ENCODE peak calls at places on chromosomes 12 and 14, in six cellular contexts. R is HCT116; S is CD8-positive, alpha-beta T cell; U is adrenal gland; D is GM23248; Z is aorta. B is an unnamed sample. For H3K9me3, the result is how much of the 10 kb centered on the place peaks cover.

GRCh38 chr12:91931110-91931509 is 214.5 kb downstream of the BTG1 start:
- DNase-seq in R (no peak), S (no peak), U (no peak), D (peak), Z (no peak), B (peak)

GRCh38 chr14:104973215-104974145 is 4.7 kb downstream of the AHNAK2 start:
- DNase-seq in R (peak), S (no peak), U (peak), D (peak), Z (peak), B (peak)

GRCh38 chr14:99755629-99756603 is 37.3 kb upstream of the EML1 start:
- DNase-seq in R (no peak), S (no peak), U (peak), D (peak), Z (peak), B (peak)

GRCh38 chr14:105931808-105932483 is 405.6 kb downstream of the TMEM121 start:
- DNase-seq in R (no peak), S (no peak), U (no peak), D (no peak), Z (no peak), B (no peak)

GRCh38 chr12:50985322-50985721 is 33.0 kb downstream of the HIGD1C start:
- DNase-seq in R (peak), S (no peak), U (peak), D (peak), Z (no peak), B (peak)

GRCh38 chr14:41498959-41499358 is 107.7 kb upstream of the LRFN5 start:
- DNase-seq in R (no peak), S (no peak), U (no peak), D (peak), Z (no peak), B (no peak)

GRCh38 chr14:78414172-78414571 is 244.0 kb downstream of the NRXN3 start:
- DNase-seq in R (no peak), S (no peak), U (no peak), D (no peak), Z (no peak), B (peak)

GRCh38 chr12:124862768-124863408 is 776 bp downstream of the SCARB1 start:
- DNase-seq in R (no peak), S (no peak), U (no peak), D (peak), Z (no peak), B (peak)

GRCh38 chr14:71344506-71344905 is 437.2 kb downstream of the PCNX1 start:
- DNase-seq in R (no peak), S (no peak), U (no peak), D (no peak), Z (no peak), B (no peak)

GRCh38 chr14:102089621-102090343 is 2.9 kb upstream of the HSP90AA1 start:
- DNase-seq in R (no peak), S (no peak), U (no peak), D (no peak), Z (no peak), B (no peak)

GRCh38 chr12:5789469-5789968 is 155.5 kb downstream of the ANO2 start:
- DNase-seq in R (no peak), S (no peak), U (no peak), D (no peak), Z (no peak), B (no peak)

GRCh38 chr12:113152835-113153814 is 3.6 kb downstream of the CFAP73 start:
- DNase-seq in R (peak), S (peak), U (peak), D (peak), Z (peak), B (peak)

GRCh38 chr12:65334534-65334933 is 56.1 kb downstream of the MSRB3 start:
- DNase-seq in R (no peak), S (no peak), U (no peak), D (peak), Z (no peak), B (no peak)

GRCh38 chr12:126425264-126425663 is 1360.0 kb downstream of the AACS start:
- DNase-seq in R (no peak), S (no peak), U (no peak), D (no peak), Z (no peak), B (no peak)

GRCh38 chr12:126430921-126431320 is 1365.7 kb downstream of the AACS start:
- DNase-seq in R (no peak), S (no peak), U (no peak), D (no peak), Z (no peak), B (no peak)

GRCh38 chr12:126432780-126433179 is 1367.5 kb downstream of the AACS start:
- DNase-seq in R (no peak), S (no peak), U (no peak), D (no peak), Z (no peak), B (no peak)

GRCh38 chr12:126424696-126425095 is 1359.5 kb downstream of the AACS start:
- DNase-seq in R (no peak), S (no peak), U (no peak), D (no peak), Z (no peak), B (no peak)

DNA sequence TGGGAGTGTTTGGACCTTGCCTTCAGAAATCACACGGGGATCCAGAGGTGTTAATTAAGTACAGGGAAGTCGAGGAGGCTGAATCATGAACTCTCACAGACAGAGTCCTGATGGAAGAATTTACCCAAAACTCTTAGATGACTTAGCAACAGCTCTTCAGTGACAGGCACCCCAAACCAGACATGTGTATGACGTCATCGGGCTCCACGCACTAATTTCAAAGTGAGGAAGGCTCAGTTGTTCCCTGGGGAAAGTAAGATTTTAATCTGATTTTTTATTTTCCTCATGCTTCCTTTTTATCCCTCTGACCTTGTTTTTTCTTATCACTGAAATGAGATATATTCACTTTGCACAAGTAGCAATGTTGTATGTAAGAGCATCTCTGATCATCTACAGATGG is 1363.5 kb downstream of the AACS start:
- DNase-seq in R (no peak), S (no peak), U (no peak), D (no peak), Z (no peak), B (no peak)
- H3K9me3 ChIP-seq in R (under half), S (under half), U (under half), D (under half), Z (under half), B (under half)

GRCh38 chr14:64728106-64728505 is 23.9 kb downstream of the PLEKHG3 start:
- DNase-seq in R (no peak), S (no peak), U (no peak), D (no peak), Z (peak), B (no peak)

GRCh38 chr14:64725360-64725815 is 21.2 kb downstream of the PLEKHG3 start:
- DNase-seq in R (no peak), S (no peak), U (no peak), D (no peak), Z (no peak), B (no peak)

GRCh38 chr14:64727551-64728071 is 23.4 kb downstream of the PLEKHG3 start:
- DNase-seq in R (no peak), S (no peak), U (no peak), D (no peak), Z (peak), B (no peak)

GRCh38 chr14:64725879-64726584 is 21.8 kb downstream of the PLEKHG3 start:
- DNase-seq in R (no peak), S (no peak), U (no peak), D (no peak), Z (no peak), B (no peak)

GRCh38 chr14:64726585-64726890 is 22.3 kb downstream of the PLEKHG3 start:
- DNase-seq in R (peak), S (no peak), U (no peak), D (peak), Z (no peak), B (no peak)
- H3K27ac ChIP-seq in R (peak), S (no peak), U (no peak), D (no peak), Z (no peak), B (no peak)

DNA sequence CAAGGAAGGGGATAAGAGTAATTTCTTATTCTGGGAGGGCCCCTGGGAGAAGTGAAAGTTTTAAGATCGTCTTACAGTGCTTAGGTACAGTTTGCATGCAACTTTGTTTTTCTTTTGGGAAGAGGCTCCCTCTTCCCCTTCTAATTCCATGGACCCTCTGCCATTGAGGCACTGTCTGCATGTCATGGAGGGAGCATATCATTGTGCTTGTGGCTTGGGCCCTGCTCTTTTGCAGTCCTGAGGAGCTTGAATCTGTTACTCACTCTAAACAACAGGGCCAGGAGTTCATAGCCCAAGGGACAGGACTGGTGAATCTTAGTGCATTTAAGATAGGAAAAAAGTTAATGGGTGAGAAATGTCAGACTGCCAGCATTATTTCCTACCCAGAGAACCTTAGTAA is 2.3 kb downstream of the UBE3B start:
- DNase-seq in R (no peak), S (no peak), U (no peak), D (no peak), Z (no peak), B (no peak)
- H3K9me3 ChIP-seq in R (under half), S (under half), U (under half), D (under half), Z (under half), B (under half)

GRCh38 chr14:92988786-92989755 is 66.1 kb downstream of the CHGA start:
- DNase-seq in R (no peak), S (no peak), U (no peak), D (no peak), Z (no peak), B (no peak)

GRCh38 chr14:92986254-92987147 is 63.6 kb downstream of the CHGA start:
- DNase-seq in R (no peak), S (no peak), U (peak), D (peak), Z (peak), B (peak)

GRCh38 chr14:92987713-92988510 is 65.0 kb downstream of the CHGA start:
- DNase-seq in R (no peak), S (no peak), U (no peak), D (no peak), Z (no peak), B (peak)

GRCh38 chr14:92985521-92985920 is 62.6 kb downstream of the CHGA start:
- DNase-seq in R (no peak), S (no peak), U (no peak), D (no peak), Z (no peak), B (no peak)

GRCh38 chr14:92987148-92987570 is 64.2 kb downstream of the CHGA start:
- DNase-seq in R (no peak), S (no peak), U (no peak), D (no peak), Z (no peak), B (no peak)
- H3K27ac ChIP-seq in R (no peak), S (no peak), U (no peak), D (no peak), Z (peak), B (peak)

GRCh38 chr14:32774214-32774613 is 164.5 kb upstream of the NPAS3 start:
- DNase-seq in R (no peak), S (no peak), U (no peak), D (no peak), Z (no peak), B (no peak)
- H3K9me3 ChIP-seq in R (under half), S (under half), U (under half), D (under half), Z (under half), B (under half)

GRCh38 chr12:32115404-32116104 is 8.9 kb downstream of the BICD1 start:
- DNase-seq in R (peak), S (no peak), U (peak), D (peak), Z (peak), B (peak)
- H3K27ac ChIP-seq in R (peak), S (no peak), U (peak), D (peak), Z (peak), B (no peak)

GRCh38 chr14:97575677-97576076 is 778.5 kb downstream of the VRK1 start:
- DNase-seq in R (no peak), S (no peak), U (no peak), D (no peak), Z (no peak), B (no peak)

GRCh38 chr14:97584528-97584927 is 787.3 kb downstream of the VRK1 start:
- DNase-seq in R (peak), S (no peak), U (no peak), D (no peak), Z (no peak), B (peak)

GRCh38 chr14:97580923-97581495 is 783.8 kb downstream of the VRK1 start:
- DNase-seq in R (no peak), S (no peak), U (no peak), D (no peak), Z (no peak), B (no peak)

GRCh38 chr14:97578982-97579381 is 781.8 kb downstream of the VRK1 start:
- DNase-seq in R (no peak), S (no peak), U (no peak), D (no peak), Z (no peak), B (no peak)
- H3K9me3 ChIP-seq in R (under half), S (under half), U (under half), D (under half), Z (under half), B (under half)